ENCODE peak calls at places on chromosomes 6 and 20, in five cellular contexts. G is lung microvascular endothelial cell, Y is hypothalamus, N is B cell, W is ELR. X is an unnamed sample.

GRCh38 chr6:163164175-163164900 is 250.2 kb upstream of the QKI start:
- DNase-seq in G (no peak), W (no peak), Y (no peak), N (no peak), X (no peak)

GRCh38 chr20:1809611-1810510 is 85.3 kb upstream of the SIRPA start:
- DNase-seq in Y (no peak), G (no peak), W (peak; percentile 78), N (no peak), X (peak; percentile 37)

GRCh38 chr6:81749704-81750103 is 2.8 kb downstream of the TENT5A start:
- DNase-seq in W (no peak), N (no peak), G (no peak), Y (no peak), X (no peak)

GRCh38 chr6:35058041-35058675 is 83.0 kb downstream of the TCP11 start:
- DNase-seq in Y (peak; percentile 39), W (no peak), N (no peak), G (no peak), X (no peak)

GRCh38 chr6:105982761-105983600 is 103.2 kb upstream of the PRDM1 start:
- DNase-seq in W (no peak), Y (no peak), N (no peak), G (no peak), X (no peak)

GRCh38 chr6:17714879-17715860 is 8.4 kb upstream of the NUP153 start:
- DNase-seq in N (no peak), G (peak; percentile 13), Y (no peak), W (peak; percentile 99), X (peak; percentile 45)

GRCh38 chr6:27161946-27162603 is 85.4 kb upstream of the PRSS16 start:
- DNase-seq in G (peak; percentile 52), Y (peak; percentile 6), N (no peak), W (peak; percentile 87), X (peak; percentile 69)

GRCh38 chr20:48524582-48524981 is 303.2 kb downstream of the PREX1 start:
- DNase-seq in W (no peak), N (no peak), G (no peak), Y (no peak), X (no peak)

GRCh38 chr6:15296735-15297134 is 50.9 kb downstream of the JARID2 start:
- DNase-seq in Y (no peak), W (no peak), G (no peak), N (no peak), X (no peak)

GRCh38 chr20:53517146-53517545 is 76.5 kb downstream of the ZNF217 start:
- DNase-seq in N (no peak), W (no peak), Y (no peak), G (peak; percentile 26), X (no peak)

GRCh38 chr6:70312165-70312564 is 9.3 kb upstream of the COL9A1 start:
- DNase-seq in N (no peak), G (no peak), Y (no peak), W (peak; percentile 85), X (no peak)

GRCh38 chr6:52548999-52549398 is 27.9 kb downstream of the TRAM2 start:
- DNase-seq in W (no peak), G (no peak), Y (no peak), N (no peak), X (no peak)

GRCh38 chr6:139370047-139370706 is 4.3 kb downstream of the CITED2 start:
- DNase-seq in Y (no peak), G (peak; percentile 27), N (no peak), W (peak; percentile 75), X (peak; percentile 50)

GRCh38 chr20:41064377-41064776 is 35.8 kb downstream of the TOP1 start:
- DNase-seq in G (no peak), W (no peak), Y (no peak), N (no peak), X (no peak)

GRCh38 chr20:39108746-39109145 is 146.6 kb downstream of the DHX35 start:
- DNase-seq in N (no peak), W (peak; percentile 72), G (peak; percentile 45), Y (no peak), X (no peak)

GRCh38 chr6:138663892-138664291 is 109.7 kb upstream of the CCDC28A start:
- DNase-seq in W (no peak), Y (no peak), N (no peak), G (no peak), X (no peak)

GRCh38 chr6:110360671-110361070 is 2.5 kb upstream of the METTL24 start:
- DNase-seq in N (no peak), G (no peak), Y (no peak), W (no peak), X (no peak)

GRCh38 chr6:1110164-1110563 is 201.7 kb upstream of the FOXQ1 start:
- DNase-seq in G (no peak), Y (no peak), W (peak; percentile 36), N (no peak), X (no peak)

GRCh38 chr20:10954137-10954840 is 280.5 kb upstream of the JAG1 start:
- DNase-seq in W (no peak), G (no peak), N (no peak), Y (no peak), X (peak; percentile 51)

GRCh38 chr6:30175765-30176164 is 12.4 kb downstream of the TRIM15 start:
- DNase-seq in Y (no peak), N (no peak), W (no peak), G (no peak), X (no peak)

X was measured in endodermal cell.